ENCODE peak calls at places on chromosomes 2 and 18, in ten cellular contexts. U is CD8-positive, alpha-beta memory T cell; L is spleen; Q is hepatic stellate cell; V is AG04449; S is CD8-positive, alpha-beta T cell; Y is heart right ventricle; I is activated CD4-positive, alpha-beta memory T cell treated with anti-CD3 and anti-CD28 coated beads for 36 hours; B is HEK293T; W is mesenchymal stem cell. Z is an unnamed sample.

GRCh38 chr2:173159794-173160463 is 84.3 kb downstream of the MAP3K20 start:
- DNase-seq in U (no peak), L (peak; percentile 82), Q (peak; percentile 75), V (peak; percentile 97), S (no peak), Y (peak; percentile 65), I (no peak), B (peak; percentile 10), W (peak; percentile 99), Z (no peak)

GRCh38 chr2:29114841-29115609 is at the start of gene CLIP4:
- DNase-seq in U (peak; percentile 71), L (peak; percentile 89), Q (peak; percentile 70), V (no peak), S (peak; percentile 51), Y (peak; percentile 68), I (peak; percentile 75), B (peak; percentile 68), W (peak; percentile 63), Z (peak; percentile 81)

GRCh38 chr18:21433436-21433835 is 167.1 kb downstream of the ESCO1 start:
- DNase-seq in U (no peak), L (no peak), Q (no peak), V (no peak), S (no peak), Y (no peak), I (no peak), B (no peak), W (no peak), Z (no peak)

GRCh38 chr2:16081316-16082200 is 141.2 kb downstream of the MYCN start:
- DNase-seq in U (no peak), L (no peak), Q (no peak), V (no peak), S (no peak), Y (no peak), I (no peak), B (no peak), W (no peak), Z (no peak)

GRCh38 chr2:8850845-8851244 is 13.4 kb upstream of the KIDINS220 start:
- DNase-seq in U (no peak), L (no peak), Q (no peak), V (no peak), S (no peak), Y (no peak), I (no peak), B (no peak), W (no peak), Z (no peak)

GRCh38 chr2:63378589-63378988 is 209.7 kb downstream of the WDPCP start:
- DNase-seq in U (no peak), L (no peak), Q (no peak), V (no peak), S (no peak), Y (no peak), I (no peak), B (no peak), W (peak; percentile 23), Z (no peak)

GRCh38 chr2:98026927-98027522 is 31.3 kb upstream of the TMEM131 start:
- DNase-seq in U (no peak), L (no peak), Q (no peak), V (no peak), S (no peak), Y (no peak), I (no peak), B (no peak), W (no peak), Z (no peak)

GRCh38 chr2:113124181-113124961 is 3.0 kb upstream of the IL1RN start:
- DNase-seq in U (no peak), L (no peak), Q (peak; percentile 19), V (no peak), S (no peak), Y (no peak), I (peak; percentile 29), B (no peak), W (peak; percentile 26), Z (no peak)

GRCh38 chr18:11947214-11948119 is 33.8 kb upstream of the IMPA2 start:
- DNase-seq in U (peak; percentile 15), L (peak; percentile 96), Q (peak; percentile 73), V (peak; percentile 94), S (peak; percentile 9), Y (peak; percentile 92), I (peak; percentile 76), B (no peak), W (peak; percentile 98), Z (peak; percentile 50)

GRCh38 chr18:51890762-51891161 is 449.2 kb upstream of the DCC start:
- DNase-seq in U (no peak), L (no peak), Q (no peak), V (peak; percentile 1), S (no peak), Y (no peak), I (no peak), B (no peak), W (no peak), Z (no peak)

GRCh38 chr2:112906276-112906675 is 4.7 kb upstream of the IL37 start:
- DNase-seq in U (no peak), L (no peak), Q (no peak), V (no peak), S (no peak), Y (no peak), I (no peak), B (no peak), W (no peak), Z (no peak)

GRCh38 chr18:52190630-52191029 is 149.4 kb upstream of the DCC start:
- DNase-seq in U (no peak), L (no peak), Q (no peak), V (no peak), S (no peak), Y (no peak), I (no peak), B (no peak), W (no peak), Z (no peak)

GRCh38 chr2:191571163-191571769 is 106.7 kb upstream of the NABP1 start:
- DNase-seq in U (no peak), L (no peak), Q (peak; percentile 17), V (no peak), S (no peak), Y (no peak), I (peak; percentile 26), B (peak; percentile 10), W (peak; percentile 50), Z (no peak)

GRCh38 chr2:102790086-102790453 is 28.2 kb downstream of the TMEM182 start:
- DNase-seq in U (no peak), L (no peak), Q (no peak), V (no peak), S (no peak), Y (no peak), I (no peak), B (no peak), W (no peak), Z (no peak)

GRCh38 chr2:216012133-216012829 is 1.1 kb downstream of the MREG start:
- DNase-seq in U (no peak), L (no peak), Q (no peak), V (no peak), S (no peak), Y (no peak), I (no peak), B (peak; percentile 34), W (peak; percentile 40), Z (no peak)

GRCh38 chr18:31685097-31686082 is 1.0 kb upstream of the B4GALT6 start:
- DNase-seq in U (peak; percentile 9), L (peak; percentile 90), Q (peak; percentile 22), V (no peak), S (no peak), Y (peak; percentile 70), I (peak; percentile 69), B (peak; percentile 90), W (peak; percentile 87), Z (peak; percentile 71)

GRCh38 chr2:168119519-168120141 is 127.8 kb downstream of the STK39 start:
- DNase-seq in U (no peak), L (no peak), Q (no peak), V (peak; percentile 14), S (no peak), Y (no peak), I (no peak), B (peak; percentile 40), W (peak; percentile 70), Z (no peak)

GRCh38 chr2:166304656-166305055 is 71.1 kb downstream of the SCN9A start:
- DNase-seq in U (no peak), L (no peak), Q (no peak), V (no peak), S (no peak), Y (no peak), I (no peak), B (no peak), W (no peak), Z (no peak)

GRCh38 chr18:34929336-34929780 is 111.9 kb upstream of the MAPRE2 start:
- DNase-seq in U (no peak), L (no peak), Q (peak; percentile 50), V (no peak), S (no peak), Y (no peak), I (no peak), B (no peak), W (peak; percentile 90), Z (no peak)

GRCh38 chr2:178105566-178105965 is 6.7 kb upstream of the RBM45 start:
- DNase-seq in U (no peak), L (peak; percentile 51), Q (no peak), V (no peak), S (no peak), Y (no peak), I (no peak), B (no peak), W (no peak), Z (no peak)